ENCODE peak calls at places on chromosomes 16 and 17, in four cellular contexts. One of them, this sample, is unnamed.
A peak's percentile ranks its signal among the peaks of the same experiment; 100 is the strongest.

GRCh38 chr17:59498421-59499307 is 66.7 kb upstream of the DHX40 start:
- DNase-seq in uterus: no peak
- DNase-seq in NB4: no peak
- DNase-seq in body of pancreas: no peak
- DNase-seq in this sample: no peak

GRCh38 chr16:49158029-49158642 is 123.5 kb downstream of the CBLN1 start:
- DNase-seq in uterus: no peak
- DNase-seq in body of pancreas: no peak
- DNase-seq in NB4: peak; percentile 68
- DNase-seq in this sample: peak; percentile 43

GRCh38 chr16:85527042-85527766 is 85.9 kb upstream of the GSE1 start:
- DNase-seq in uterus: no peak
- DNase-seq in NB4: no peak
- DNase-seq in body of pancreas: no peak
- DNase-seq in this sample: no peak

GRCh38 chr17:60604686-60605334 is 4.8 kb downstream of the PPM1D start:
- DNase-seq in NB4: no peak
- DNase-seq in uterus: no peak
- DNase-seq in body of pancreas: no peak
- DNase-seq in this sample: no peak

GRCh38 chr17:66292351-66292750 is 10.1 kb upstream of the PRKCA start:
- DNase-seq in NB4: no peak
- DNase-seq in body of pancreas: no peak
- DNase-seq in uterus: no peak
- DNase-seq in this sample: no peak

GRCh38 chr16:71472041-71472440 is 10.0 kb upstream of the ZNF23 start:
- DNase-seq in body of pancreas: no peak
- DNase-seq in NB4: no peak
- DNase-seq in uterus: no peak
- DNase-seq in this sample: no peak

GRCh38 chr16:22192261-22193133 is 13.6 kb upstream of the EEF2K start:
- DNase-seq in uterus: peak; percentile 81
- DNase-seq in NB4: peak; percentile 90
- DNase-seq in body of pancreas: peak; percentile 55
- DNase-seq in this sample: peak; percentile 87

GRCh38 chr17:33751702-33752065 is 458.6 kb upstream of the ASIC2 start:
- DNase-seq in body of pancreas: no peak
- DNase-seq in uterus: no peak
- DNase-seq in NB4: no peak
- DNase-seq in this sample: no peak

GRCh38 chr17:13362341-13363122 is 239.2 kb downstream of the HS3ST3A1 start:
- DNase-seq in body of pancreas: no peak
- DNase-seq in uterus: no peak
- DNase-seq in NB4: no peak
- DNase-seq in this sample: no peak

GRCh38 chr16:70157477-70158260 is 15.9 kb upstream of the CLEC18C start:
- DNase-seq in body of pancreas: no peak
- DNase-seq in uterus: no peak
- DNase-seq in NB4: no peak
- DNase-seq in this sample: no peak

GRCh38 chr16:84119368-84119767 is 2.6 kb upstream of the MBTPS1 start:
- DNase-seq in body of pancreas: no peak
- DNase-seq in uterus: no peak
- DNase-seq in NB4: no peak
- DNase-seq in this sample: no peak

GRCh38 chr17:71975331-71975801 is 145.5 kb upstream of the SOX9 start:
- DNase-seq in body of pancreas: peak; percentile 13
- DNase-seq in uterus: peak; percentile 38
- DNase-seq in NB4: no peak
- DNase-seq in this sample: no peak

GRCh38 chr16:17334096-17334495 is 136.7 kb downstream of the XYLT1 start:
- DNase-seq in body of pancreas: no peak
- DNase-seq in uterus: no peak
- DNase-seq in NB4: peak; percentile 44
- DNase-seq in this sample: no peak

GRCh38 chr17:71033336-71033735 is 864.0 kb downstream of the KCNJ2 start:
- DNase-seq in body of pancreas: no peak
- DNase-seq in uterus: no peak
- DNase-seq in NB4: no peak
- DNase-seq in this sample: no peak

GRCh38 chr17:6800422-6801027 is 24.5 kb downstream of the FBXO39 start:
- DNase-seq in body of pancreas: no peak
- DNase-seq in NB4: no peak
- DNase-seq in uterus: no peak
- DNase-seq in this sample: no peak

GRCh38 chr16:84560269-84560668 is 55.8 kb upstream of the MEAK7 start:
- DNase-seq in body of pancreas: no peak
- DNase-seq in NB4: no peak
- DNase-seq in uterus: no peak
- DNase-seq in this sample: no peak

GRCh38 chr16:71723537-71724319 is 773 bp downstream of the PHLPP2 start:
- DNase-seq in NB4: peak; percentile 78
- DNase-seq in uterus: peak; percentile 83
- DNase-seq in body of pancreas: peak; percentile 79
- DNase-seq in this sample: peak; percentile 82

GRCh38 chr16:4936181-4936990 is 562 bp downstream of the PPL start:
- DNase-seq in body of pancreas: peak; percentile 51
- DNase-seq in NB4: no peak
- DNase-seq in uterus: peak; percentile 54
- DNase-seq in this sample: peak; percentile 19

GRCh38 chr17:64028874-64029464 is 8.5 kb upstream of the ICAM2 start:
- DNase-seq in NB4: peak; percentile 69
- DNase-seq in body of pancreas: peak; percentile 75
- DNase-seq in uterus: peak; percentile 54
- DNase-seq in this sample: peak; percentile 64

DNA sequence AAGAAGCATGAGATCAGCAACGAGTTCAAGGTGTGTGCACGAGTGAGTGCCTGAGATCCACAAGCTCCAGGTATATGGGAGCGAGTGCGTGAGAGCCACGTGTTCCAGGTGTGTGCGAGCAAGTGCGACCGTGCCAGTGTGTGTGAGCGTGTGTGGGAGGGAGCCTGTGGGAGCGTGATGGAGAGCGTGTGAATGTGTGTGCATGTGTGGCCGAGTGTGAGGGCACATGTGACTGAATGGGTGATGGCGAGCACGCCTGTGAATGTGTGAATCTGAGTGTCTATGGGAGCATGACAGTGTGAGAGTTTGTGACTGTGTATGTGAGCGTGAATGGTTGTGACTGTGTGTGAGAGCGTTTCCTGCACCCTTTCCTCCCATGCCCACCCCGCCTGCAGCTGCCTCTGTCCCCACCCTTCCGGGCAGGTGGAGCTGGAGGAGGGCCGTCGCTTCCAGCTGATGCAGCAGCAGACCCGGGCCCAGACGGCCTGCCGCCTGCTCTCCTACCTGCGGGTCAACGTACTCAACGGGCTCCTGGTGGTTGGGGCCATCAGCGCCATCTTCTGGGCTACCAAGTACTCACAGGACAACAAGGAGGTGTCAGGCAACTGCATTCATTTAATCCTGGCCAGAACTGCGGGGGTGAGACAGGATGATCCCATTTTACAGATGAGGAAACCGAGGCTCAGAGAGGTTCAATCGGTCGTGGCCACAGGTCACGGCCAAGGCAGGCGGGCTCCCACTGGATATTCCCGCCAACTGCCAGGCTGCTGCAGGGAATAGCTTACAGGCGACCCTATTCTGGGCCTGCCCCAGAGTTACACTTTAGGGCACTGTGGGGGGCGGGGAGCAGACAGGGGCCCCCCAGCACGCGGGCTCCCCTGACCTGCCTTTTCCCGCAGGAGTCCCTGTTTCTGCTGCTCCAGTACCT is 3.7 kb downstream of the TMC8 start:
- DNase-seq in uterus: no peak
- DNase-seq in body of pancreas: peak; percentile 69
- DNase-seq in NB4: peak; percentile 79
- DNase-seq in this sample: peak; percentile 76
- TF ChIP-seq POLR2A in uterus: no peak
- TF ChIP-seq POLR2A in body of pancreas: no peak
- TF ChIP-seq POLR2A in NB4: no peak
- TF ChIP-seq POLR2A in this sample: no peak

GRCh38 chr16:351804-352520 is 561 bp downstream of the AXIN1 start:
- DNase-seq in NB4: no peak
- DNase-seq in body of pancreas: peak; percentile 50
- DNase-seq in uterus: peak; percentile 47
- DNase-seq in this sample: peak; percentile 52

GRCh38 chr16:353404-354285 is 1.1 kb upstream of the AXIN1 start:
- DNase-seq in uterus: peak; percentile 40
- DNase-seq in NB4: no peak
- DNase-seq in body of pancreas: no peak
- DNase-seq in this sample: no peak

GRCh38 chr16:354971-355441 is 2.5 kb upstream of the AXIN1 start:
- DNase-seq in body of pancreas: no peak
- DNase-seq in uterus: no peak
- DNase-seq in NB4: no peak
- DNase-seq in this sample: no peak

GRCh38 chr16:354286-354881 is 1.9 kb upstream of the AXIN1 start:
- DNase-seq in NB4: no peak
- DNase-seq in uterus: no peak
- DNase-seq in body of pancreas: no peak
- DNase-seq in this sample: no peak

GRCh38 chr16:352547-353403 is at the start of gene AXIN1:
- DNase-seq in uterus: peak; percentile 99
- DNase-seq in NB4: peak; percentile 89
- DNase-seq in body of pancreas: peak; percentile 100
- DNase-seq in this sample: peak; percentile 96
- TF ChIP-seq POLR2A in uterus: peak; percentile 58
- TF ChIP-seq POLR2A in NB4: peak; percentile 19
- TF ChIP-seq POLR2A in body of pancreas: peak; percentile 67
- TF ChIP-seq POLR2A in this sample: no peak

DNA sequence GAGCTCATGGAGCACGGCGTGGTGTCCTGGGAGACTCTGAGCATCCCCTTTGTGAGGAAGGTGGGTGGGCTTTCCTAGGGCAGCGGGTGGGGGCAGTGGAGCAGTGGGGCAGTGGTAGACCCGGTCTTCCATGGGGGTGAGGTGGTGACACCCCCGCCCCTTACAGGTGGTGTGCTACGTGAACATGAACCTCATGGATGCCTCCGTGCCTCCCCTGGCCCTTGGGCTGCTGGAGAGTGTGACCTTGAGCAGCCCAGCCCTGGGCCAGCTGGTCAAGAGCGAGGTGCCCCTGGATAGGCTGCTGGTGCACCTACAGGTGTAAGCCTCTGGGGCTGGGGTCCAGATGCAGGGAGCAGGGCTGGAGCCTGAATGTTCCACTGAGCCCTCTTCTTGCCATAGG is 1.6 kb downstream of the ELMO3 start:
- DNase-seq in uterus: no peak
- DNase-seq in body of pancreas: no peak
- DNase-seq in NB4: no peak
- DNase-seq in this sample: no peak
- TF ChIP-seq POLR2A in uterus: no peak
- TF ChIP-seq POLR2A in body of pancreas: no peak
- TF ChIP-seq POLR2A in NB4: no peak
- TF ChIP-seq POLR2A in this sample: no peak

DNA sequence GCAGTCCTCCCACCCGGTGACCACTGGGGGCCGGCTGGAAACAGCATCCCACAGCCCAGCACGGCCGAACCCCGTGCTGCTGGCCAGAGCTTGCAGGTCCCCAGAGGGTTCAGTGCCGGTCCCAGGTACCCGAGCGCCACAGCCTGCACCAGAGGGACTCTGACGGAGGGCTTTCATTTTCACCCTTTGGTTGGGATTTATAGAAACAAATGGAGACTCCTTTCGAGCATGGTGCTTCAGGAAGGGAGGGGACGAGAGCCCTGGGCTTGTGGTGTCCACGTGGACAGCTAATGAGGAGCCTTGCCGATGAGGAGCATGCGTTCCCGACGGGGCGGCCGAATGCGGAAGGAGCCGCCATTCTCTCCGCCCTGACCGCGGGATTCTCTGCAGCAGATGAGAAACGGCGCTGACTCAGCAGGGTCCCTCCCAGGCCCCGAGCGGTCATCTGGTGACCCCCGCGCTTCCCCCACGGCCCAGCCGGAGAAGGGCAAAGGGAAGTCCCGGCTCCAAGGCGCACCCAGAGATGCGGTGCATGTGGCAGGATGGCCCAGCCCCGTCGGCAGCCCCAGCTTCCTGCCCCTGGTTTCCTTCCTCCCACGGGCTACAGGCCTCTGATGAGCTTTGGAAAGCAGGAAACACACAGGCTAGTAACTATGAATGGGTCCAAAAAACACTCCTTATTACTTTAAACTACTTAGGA is 9.8 kb downstream of the SLC38A10 start:
- DNase-seq in body of pancreas: no peak
- DNase-seq in uterus: peak; percentile 54
- DNase-seq in NB4: peak; percentile 92
- DNase-seq in this sample: peak; percentile 44
- TF ChIP-seq POLR2A in body of pancreas: peak; percentile 11
- TF ChIP-seq POLR2A in uterus: no peak
- TF ChIP-seq POLR2A in NB4: peak; percentile 20
- TF ChIP-seq POLR2A in this sample: no peak

GRCh38 chr17:81915331-81915730 is 2.6 kb downstream of the SIRT7 start:
- DNase-seq in NB4: no peak
- DNase-seq in uterus: no peak
- DNase-seq in body of pancreas: no peak
- DNase-seq in this sample: no peak

GRCh38 chr17:81911969-81912368 is 770 bp upstream of the PCYT2 start:
- DNase-seq in NB4: no peak
- DNase-seq in body of pancreas: no peak
- DNase-seq in uterus: no peak
- DNase-seq in this sample: no peak

GRCh38 chr17:81913394-81914102 is 2.3 kb upstream of the PCYT2 start:
- DNase-seq in body of pancreas: no peak
- DNase-seq in NB4: no peak
- DNase-seq in uterus: no peak
- DNase-seq in this sample: no peak

GRCh38 chr17:81912441-81913309 is 1.5 kb upstream of the PCYT2 start:
- DNase-seq in uterus: no peak
- DNase-seq in NB4: no peak
- DNase-seq in body of pancreas: no peak
- DNase-seq in this sample: peak; percentile 47

DNA sequence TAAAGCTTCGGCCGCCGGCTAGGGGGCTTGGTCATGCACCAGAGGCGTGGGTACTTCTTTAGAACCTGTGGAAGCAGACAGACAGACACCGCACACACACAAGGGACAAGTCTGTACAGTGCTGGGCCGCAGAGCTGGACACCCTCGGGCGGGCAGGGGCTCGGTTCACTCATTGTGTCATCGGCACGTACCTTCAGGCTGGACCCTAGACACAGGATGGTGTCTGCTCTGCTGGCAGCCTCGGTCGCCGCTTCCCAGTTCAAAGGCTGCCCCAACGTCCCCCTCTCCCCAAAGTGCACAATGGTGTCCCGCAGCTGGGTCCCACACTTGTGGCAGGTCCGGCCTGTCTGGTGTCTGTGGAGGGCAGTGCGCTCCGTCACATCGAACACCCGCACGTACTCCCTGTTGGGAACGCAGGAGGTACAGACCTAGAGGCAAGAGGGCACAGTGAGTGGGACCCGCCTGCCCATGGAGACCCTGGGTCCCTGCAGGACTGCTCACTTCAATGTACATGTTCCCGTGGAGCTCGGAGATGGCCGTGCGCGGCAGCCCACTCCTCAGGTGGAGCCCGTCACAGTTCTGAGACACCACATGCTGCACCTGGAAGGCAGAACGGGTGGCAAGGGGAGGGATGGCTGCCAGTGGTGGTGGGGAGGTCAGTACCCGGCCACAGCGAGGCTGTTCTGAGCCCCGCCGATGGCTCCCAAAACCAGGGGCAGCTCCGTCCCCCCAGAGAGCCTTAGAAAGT is 3.1 kb upstream of the PCYT2 start:
- DNase-seq in uterus: no peak
- DNase-seq in NB4: no peak
- DNase-seq in body of pancreas: no peak
- DNase-seq in this sample: no peak
- TF ChIP-seq POLR2A in uterus: no peak
- TF ChIP-seq POLR2A in NB4: no peak
- TF ChIP-seq POLR2A in body of pancreas: no peak
- TF ChIP-seq POLR2A in this sample: no peak